ENCODE peak calls at places on chromosomes 4 and X, in four cellular contexts. A is progenitor cell of endocrine pancreas, I is Calu3, V is MCF 10A. J is an unnamed sample.

GRCh38 chrX:14357314-14357713 is 172.0 kb upstream of the GLRA2 start:
- DNase-seq in A (no peak), I (no peak), V (no peak), J (no peak)

GRCh38 chr4:18882468-18882867 is 860.9 kb upstream of the LCORL start:
- DNase-seq in A (no peak), V (peak; percentile 42), I (no peak), J (no peak)

GRCh38 chr4:103429283-103429682 is 231.1 kb upstream of the CENPE start:
- DNase-seq in A (no peak), V (no peak), I (no peak), J (peak; percentile 18)

GRCh38 chr4:19936471-19936870 is 315.2 kb upstream of the SLIT2 start:
- DNase-seq in V (no peak), I (no peak), A (no peak), J (no peak)

GRCh38 chr4:136505020-136505419 is 1027.3 kb downstream of the PCDH18 start:
- DNase-seq in I (no peak), A (no peak), V (peak; percentile 58), J (no peak)

GRCh38 chr4:121070274-121070673 is 2.1 kb downstream of the NDNF start:
- DNase-seq in V (no peak), A (no peak), I (no peak), J (peak; percentile 43)

GRCh38 chr4:139014391-139015268 is 951 bp upstream of the NOCT start:
- DNase-seq in V (peak; percentile 93), I (peak; percentile 41), A (no peak), J (no peak)

GRCh38 chr4:139910106-139910505 is 243.9 kb downstream of the MAML3 start:
- DNase-seq in V (no peak), A (no peak), I (no peak), J (no peak)

GRCh38 chr4:181685911-181686310 is 557.3 kb upstream of the TENM3 start:
- DNase-seq in I (no peak), A (no peak), V (peak; percentile 74), J (no peak)

GRCh38 chr4:123578276-123579014 is 181.8 kb downstream of the SPRY1 start:
- DNase-seq in I (no peak), A (no peak), V (no peak), J (no peak)

GRCh38 chr4:143351149-143351691 is 14.5 kb downstream of the GAB1 start:
- DNase-seq in I (no peak), A (no peak), V (no peak), J (no peak)

GRCh38 chr4:101238706-101239105 is 108.6 kb downstream of the PPP3CA start:
- DNase-seq in V (peak; percentile 66), A (no peak), I (no peak), J (no peak)

GRCh38 chr4:2044542-2045517 is 14.3 kb upstream of the NAT8L start:
- DNase-seq in V (no peak), A (no peak), I (no peak), J (no peak)

GRCh38 chr4:139718358-139718757 is 52.7 kb downstream of the MGST2 start:
- DNase-seq in I (no peak), A (no peak), V (no peak), J (no peak)

GRCh38 chrX:102863735-102864134 is 73.3 kb upstream of the RAB40AL start:
- DNase-seq in A (peak; percentile 62), I (peak; percentile 82), V (peak; percentile 86), J (peak; percentile 86)

GRCh38 chrX:1596676-1597344 is 5.4 kb downstream of the AKAP17A start:
- DNase-seq in V (no peak), I (no peak), A (no peak), J (no peak)

GRCh38 chrX:68994135-68994882 is 165.5 kb downstream of the EFNB1 start:
- DNase-seq in V (no peak), I (no peak), A (peak; percentile 3), J (no peak)

GRCh38 chrX:154827194-154827593 is 7.3 kb downstream of the SMIM9 start:
- DNase-seq in I (no peak), V (no peak), A (no peak), J (no peak)

GRCh38 chr4:53365121-53365485 is 758 bp downstream of the SCFD2 start:
- DNase-seq in I (peak; percentile 3), V (peak; percentile 35), A (no peak), J (no peak)

GRCh38 chr4:37138019-37138653 is 106.4 kb upstream of the NWD2 start:
- DNase-seq in V (no peak), I (no peak), A (no peak), J (no peak)

GRCh38 chr4:152817331-152817730 is 37.6 kb downstream of the ARFIP1 start:
- DNase-seq in A (no peak), I (no peak), V (no peak), J (no peak)

GRCh38 chr4:124144302-124144701 is 568.2 kb downstream of the ANKRD50 start:
- DNase-seq in A (no peak), V (no peak), I (no peak), J (peak; percentile 7)

GRCh38 chr4:84336964-84337705 is 162.0 kb downstream of the NKX6-1 start:
- DNase-seq in V (no peak), I (no peak), A (no peak), J (no peak)

GRCh38 chr4:153143527-153144348 is 60.5 kb upstream of the TRIM2 start:
- DNase-seq in I (peak; percentile 52), V (peak; percentile 43), A (no peak), J (no peak)

GRCh38 chr4:107825072-107825789 is 499 bp downstream of the SGMS2 start:
- DNase-seq in V (peak; percentile 70), I (peak; percentile 47), A (peak; percentile 44), J (peak; percentile 12)

GRCh38 chr4:152398060-152398459 is 137.8 kb downstream of the FBXW7 start:
- DNase-seq in I (no peak), A (no peak), V (peak; percentile 29), J (no peak)

GRCh38 chrX:124103966-124104365 is 142.5 kb downstream of the STAG2 start:
- DNase-seq in I (no peak), A (no peak), V (no peak), J (no peak)

GRCh38 chr4:164959896-164960295 is 17.6 kb downstream of the TRIM61 start:
- DNase-seq in A (no peak), I (no peak), V (peak; percentile 95), J (no peak)

GRCh38 chr4:180538384-180539052 is 1704.7 kb upstream of the TENM3 start:
- DNase-seq in A (no peak), V (no peak), I (no peak), J (no peak)

GRCh38 chr4:11408569-11408968 is 20.1 kb downstream of the HS3ST1 start:
- DNase-seq in V (no peak), I (no peak), A (no peak), J (no peak)
- TF ChIP-seq CTCF in V (no peak), I (no peak), A (no peak), J (no peak)

DNA sequence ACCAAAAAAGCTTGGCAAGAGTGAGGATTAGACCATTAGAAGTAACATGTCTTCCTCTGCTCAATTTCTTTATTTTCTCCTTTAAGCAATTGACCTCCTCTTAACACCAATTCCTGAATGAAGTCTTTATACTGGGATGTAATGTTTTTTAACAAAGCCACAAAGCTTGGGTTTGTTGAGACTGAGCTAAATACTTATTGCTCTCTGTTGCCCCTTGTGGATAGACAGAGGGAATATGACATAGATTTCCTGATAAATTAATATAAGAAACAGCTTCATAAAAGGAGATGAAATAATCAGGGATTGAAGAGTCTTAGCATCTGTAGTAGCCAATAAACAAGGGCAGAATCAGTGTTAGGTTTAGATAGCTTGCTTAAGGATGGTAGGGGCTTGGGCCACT is 57.6 kb downstream of the CCDC160 start:
- DNase-seq in V (peak; percentile 13), I (no peak), A (no peak), J (no peak)
- TF ChIP-seq CTCF in V (peak; percentile 21), I (no peak), A (peak; percentile 36), J (peak; percentile 13)

GRCh38 chrX:144335402-144335801 is 451.5 kb downstream of the UBE2NL start:
- DNase-seq in I (no peak), V (peak; percentile 25), A (no peak), J (no peak)

GRCh38 chrX:144333429-144333828 is 449.6 kb downstream of the UBE2NL start:
- DNase-seq in A (no peak), V (no peak), I (no peak), J (no peak)

GRCh38 chrX:144334577-144334976 is 450.7 kb downstream of the UBE2NL start:
- DNase-seq in V (peak; percentile 32), A (no peak), I (no peak), J (no peak)
- TF ChIP-seq CTCF in V (peak; percentile 41), A (peak; percentile 13), I (no peak), J (no peak)

GRCh38 chrX:131271826-131272225 is 17.3 kb downstream of the IGSF1 start:
- DNase-seq in V (no peak), I (no peak), A (no peak), J (no peak)

GRCh38 chrX:131270085-131270484 is 19.0 kb downstream of the IGSF1 start:
- DNase-seq in A (no peak), V (no peak), I (no peak), J (no peak)

GRCh38 chrX:131273024-131273423 is 16.1 kb downstream of the IGSF1 start:
- DNase-seq in V (no peak), I (no peak), A (no peak), J (no peak)

GRCh38 chrX:131271274-131271673 is 17.8 kb downstream of the IGSF1 start:
- DNase-seq in A (no peak), I (no peak), V (no peak), J (no peak)
- TF ChIP-seq CTCF in A (no peak), I (no peak), V (no peak), J (no peak)

GRCh38 chr4:132572210-132572609 is 576.9 kb upstream of the PCDH10 start:
- DNase-seq in I (no peak), V (no peak), A (no peak), J (no peak)
- TF ChIP-seq CTCF in I (no peak), V (no peak), A (no peak), J (no peak)

J was measured in nephron progenitor cell.